ENCODE peak calls at places on chromosome 12, in four cellular contexts. X is IMR-90, C is heart left ventricle, G is right lobe of liver. Y is an unnamed sample.

GRCh38 chr12:63150255-63151060 is 543 bp downstream of the AVPR1A start:
- ATAC-seq in X (no peak), C (peak), G (peak), Y (peak)

GRCh38 chr12:104935892-104936291 is 22.2 kb downstream of the SLC41A2 start:
- ATAC-seq in C (no peak), G (no peak), X (no peak), Y (no peak)

GRCh38 chr12:6372403-6373003 is 2.9 kb downstream of the SCNN1A start:
- ATAC-seq in X (peak), C (no peak), G (no peak), Y (no peak)

GRCh38 chr12:49527361-49528130 is 11.3 kb upstream of the KCNH3 start:
- ATAC-seq in G (no peak), C (no peak), X (no peak), Y (no peak)

GRCh38 chr12:106629797-106630669 is 47.2 kb downstream of the RFX4 start:
- ATAC-seq in X (no peak), G (no peak), C (no peak), Y (no peak)

GRCh38 chr12:6020930-6021329 is 75.9 kb upstream of the ANO2 start:
- ATAC-seq in C (no peak), X (no peak), G (no peak), Y (no peak)

GRCh38 chr12:69464433-69464832 is 5.8 kb upstream of the FRS2 start:
- ATAC-seq in C (no peak), X (no peak), G (no peak), Y (no peak)

GRCh38 chr12:99043319-99043914 is 398.3 kb downstream of the APAF1 start:
- ATAC-seq in C (no peak), X (peak), G (peak), Y (no peak)

GRCh38 chr12:105351523-105351922 is 21.0 kb downstream of the C12orf75 start:
- ATAC-seq in X (no peak), G (no peak), C (no peak), Y (no peak)

GRCh38 chr12:63816031-63816430 is 28.5 kb upstream of the SRGAP1 start:
- ATAC-seq in C (no peak), G (peak), X (no peak), Y (no peak)

GRCh38 chr12:89258240-89258969 is 93.9 kb downstream of the DUSP6 start:
- ATAC-seq in X (no peak), G (no peak), C (no peak), Y (no peak)

GRCh38 chr12:132251741-132252490 is 77.5 kb downstream of the GALNT9 start:
- ATAC-seq in C (no peak), G (no peak), X (no peak), Y (no peak)
- TF ChIP-seq POLR2A in C (no peak), G (no peak), X (no peak), Y (no peak)

GRCh38 chr12:124727922-124728321 is 135.7 kb downstream of the SCARB1 start:
- ATAC-seq in C (no peak), G (peak), X (no peak), Y (no peak)

GRCh38 chr12:124725099-124725498 is 138.6 kb downstream of the SCARB1 start:
- ATAC-seq in G (no peak), X (no peak), C (no peak), Y (no peak)

GRCh38 chr12:124725612-124726237 is 137.9 kb downstream of the SCARB1 start:
- ATAC-seq in X (no peak), G (no peak), C (no peak), Y (no peak)

GRCh38 chr12:124730455-124730932 is 133.2 kb downstream of the SCARB1 start:
- ATAC-seq in G (peak), X (peak), C (no peak), Y (peak)

GRCh38 chr12:124727244-124727673 is 136.4 kb downstream of the SCARB1 start:
- ATAC-seq in C (peak), X (no peak), G (peak), Y (peak)
- TF ChIP-seq POLR2A in C (no peak), X (no peak), G (no peak), Y (no peak)

GRCh38 chr12:47378907-47379306 is 299.1 kb upstream of the AMIGO2 start:
- ATAC-seq in X (no peak), C (no peak), G (no peak), Y (no peak)

GRCh38 chr12:47376937-47377336 is 297.2 kb upstream of the AMIGO2 start:
- ATAC-seq in G (no peak), C (no peak), X (no peak), Y (no peak)

GRCh38 chr12:47378222-47378582 is 298.4 kb upstream of the AMIGO2 start:
- ATAC-seq in G (peak), X (no peak), C (peak), Y (peak)

GRCh38 chr12:47373554-47374150 is 293.9 kb upstream of the AMIGO2 start:
- ATAC-seq in G (no peak), C (no peak), X (no peak), Y (no peak)

GRCh38 chr12:47377414-47378221 is 297.9 kb upstream of the AMIGO2 start:
- ATAC-seq in X (peak), G (peak), C (peak), Y (peak)
- TF ChIP-seq POLR2A in X (peak), G (peak), C (no peak), Y (no peak)

DNA sequence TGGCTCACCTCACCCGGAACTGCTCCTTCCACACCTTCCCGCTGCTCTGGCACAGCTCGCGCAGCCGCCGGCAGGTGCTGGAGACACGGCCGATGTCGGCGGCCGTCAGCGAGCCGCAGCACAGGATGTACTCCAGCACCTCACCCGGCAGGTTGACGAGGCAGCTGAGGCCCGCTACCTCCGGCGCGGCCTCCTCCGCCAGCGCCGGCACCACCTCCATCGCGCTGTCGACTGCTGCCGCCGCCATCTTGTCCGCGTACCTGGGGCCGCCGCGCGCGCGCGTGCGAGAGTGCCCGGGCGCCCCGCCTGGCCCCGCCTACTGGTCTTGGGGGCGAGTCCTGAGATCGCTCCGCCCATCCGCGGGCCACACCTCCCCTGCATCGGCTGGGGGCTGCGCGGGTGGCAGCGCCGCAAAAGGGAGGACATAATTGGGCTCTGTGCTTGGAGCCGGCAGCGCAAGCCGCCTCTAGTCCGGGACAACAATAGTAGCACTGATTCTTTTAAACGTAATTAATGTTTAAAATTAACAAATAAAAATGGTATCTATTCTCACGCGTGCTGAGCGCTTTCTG is at the start of gene FBXO21:
- ATAC-seq in G (peak), C (peak), X (peak), Y (peak)
- TF ChIP-seq POLR2A in G (peak), C (peak), X (peak), Y (peak)

GRCh38 chr12:46187023-46187422 is 81.8 kb downstream of the SLC38A1 start:
- ATAC-seq in G (peak), C (peak), X (peak), Y (no peak)
- TF ChIP-seq POLR2A in G (no peak), C (no peak), X (no peak), Y (no peak)

GRCh38 chr12:21502872-21503271 is 1.3 kb downstream of the GOLT1B start:
- ATAC-seq in X (no peak), G (no peak), C (no peak), Y (no peak)

GRCh38 chr12:21499765-21500164 is 1.7 kb downstream of the RECQL start:
- ATAC-seq in X (no peak), G (no peak), C (no peak), Y (no peak)

GRCh38 chr12:21502164-21502496 is 541 bp downstream of the GOLT1B start:
- ATAC-seq in X (peak), G (peak), C (no peak), Y (no peak)

GRCh38 chr12:21500786-21501257 is 613 bp downstream of the RECQL start:
- ATAC-seq in C (no peak), X (no peak), G (no peak), Y (no peak)

DNA sequence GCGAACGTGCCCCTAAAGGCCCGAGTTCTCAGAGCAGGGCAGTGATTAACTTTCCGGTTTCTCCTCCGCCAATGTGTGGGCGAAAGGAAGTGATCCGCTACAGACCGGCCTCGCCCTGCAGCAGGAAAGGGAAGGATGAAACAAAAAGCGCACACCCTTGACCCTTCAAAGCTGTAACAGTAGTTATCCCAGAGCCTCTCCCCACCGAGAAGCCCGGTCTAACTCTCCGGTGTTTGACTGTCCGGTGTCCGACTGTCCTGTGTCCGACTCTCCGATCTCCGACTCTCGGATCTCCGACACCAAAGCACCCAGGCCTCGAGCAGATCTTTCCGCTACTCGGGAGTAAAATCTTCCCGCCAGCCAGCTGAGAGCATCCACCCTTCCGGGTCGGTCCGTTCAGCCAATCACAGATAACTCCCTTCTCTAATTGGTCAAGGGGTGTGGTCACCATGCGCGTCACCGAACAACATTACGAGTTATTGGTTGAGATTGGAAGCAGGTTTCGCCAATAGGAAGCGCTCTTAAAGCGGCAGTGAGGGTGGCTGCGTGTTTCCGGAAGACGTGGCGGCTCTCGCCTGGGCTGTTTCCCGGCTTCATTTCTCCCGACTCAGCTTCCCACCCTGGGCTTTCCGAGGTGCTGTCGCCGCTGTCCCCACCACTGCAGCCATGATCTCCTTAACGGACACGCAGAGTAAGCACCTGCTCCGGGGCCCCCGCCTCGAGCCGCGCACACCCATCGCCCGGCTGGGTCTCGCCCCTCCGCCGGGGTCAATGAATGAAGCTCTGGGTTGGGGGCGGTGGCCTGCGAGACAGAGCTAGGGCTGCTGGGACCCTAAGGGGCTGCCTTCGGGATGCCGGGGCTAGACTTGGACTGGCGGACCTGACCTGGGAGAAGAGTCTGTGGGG is at the start of the genes GOLT1B and RECQL:
- ATAC-seq in G (peak), C (peak), X (peak), Y (peak)
- TF ChIP-seq POLR2A in G (peak), C (no peak), X (peak), Y (peak)

DNA sequence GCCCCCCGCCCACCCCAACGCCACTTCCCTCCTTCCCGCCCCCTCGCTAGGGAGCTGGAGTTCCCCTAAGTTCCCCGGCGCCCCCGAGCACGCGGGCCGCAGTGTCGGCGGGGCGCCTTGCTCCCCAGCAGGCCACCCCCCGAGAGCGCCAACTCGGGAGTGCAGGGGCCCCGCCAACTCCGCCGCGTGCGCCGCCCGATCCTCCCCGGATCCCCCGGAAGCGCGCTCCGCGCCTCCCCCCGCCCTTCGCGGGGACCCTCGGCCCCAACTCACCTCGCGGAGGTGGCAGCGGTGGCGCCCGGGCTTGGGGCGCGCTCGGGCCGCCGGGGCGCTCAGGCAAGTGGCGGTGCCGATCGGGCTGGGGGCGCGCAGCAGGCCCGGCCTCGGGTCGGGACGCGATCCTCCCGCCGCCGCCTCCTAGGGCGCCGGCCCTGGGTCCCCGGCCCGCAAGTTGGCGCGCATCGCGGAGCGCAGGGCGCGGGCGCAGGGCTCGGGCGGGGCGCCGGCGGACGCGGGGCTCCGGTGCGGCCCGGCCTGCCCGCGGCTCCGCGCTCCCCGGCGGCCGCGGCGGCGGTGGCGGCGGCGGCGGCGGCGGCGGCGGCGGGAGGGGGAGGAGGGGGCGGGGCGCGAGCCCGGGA is at the start of gene NCOR2:
- ATAC-seq in G (peak), C (no peak), X (peak), Y (peak)
- TF ChIP-seq POLR2A in G (no peak), C (no peak), X (no peak), Y (peak)

DNA sequence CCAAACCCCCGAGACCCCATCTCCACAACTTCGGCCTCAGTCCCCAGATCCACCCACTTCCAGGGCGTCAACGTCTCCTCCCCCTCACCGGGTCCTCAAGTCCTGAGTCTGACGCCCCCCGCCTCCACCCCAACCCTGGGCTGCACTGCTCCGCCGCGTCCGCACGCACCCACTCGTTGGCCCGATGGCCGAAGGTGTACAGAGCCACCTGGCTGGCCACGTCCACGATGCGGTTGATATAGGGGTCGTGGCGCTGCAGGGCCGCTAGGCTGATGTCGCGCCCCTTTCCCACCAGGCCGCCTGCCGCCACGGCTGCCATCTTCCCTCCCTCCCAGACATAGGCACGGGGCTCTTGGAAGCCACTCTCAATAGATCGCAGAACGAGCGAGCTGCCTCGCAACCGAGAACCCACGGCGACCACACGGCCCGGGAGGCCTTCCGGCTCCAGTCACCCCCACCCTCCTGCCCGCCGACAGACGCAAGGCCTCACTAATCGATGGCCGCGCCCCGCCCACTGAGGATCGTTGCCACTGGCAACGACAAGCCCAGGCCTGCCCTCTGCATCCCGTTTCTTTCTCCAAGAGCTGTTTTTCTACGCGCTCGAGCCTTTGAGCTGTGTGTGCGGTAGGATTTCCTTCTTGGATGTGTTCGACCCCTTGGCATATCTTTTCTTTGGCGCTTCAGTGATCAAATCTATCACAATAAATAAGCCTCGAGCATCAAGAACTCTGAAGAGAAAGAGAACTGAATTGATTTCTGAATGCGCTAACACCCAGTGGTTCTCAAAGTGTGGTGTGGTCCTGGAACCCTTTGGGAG is at the start of gene DCP1B:
- ATAC-seq in G (peak), X (peak), C (peak), Y (peak)
- TF ChIP-seq POLR2A in G (peak), X (peak), C (no peak), Y (peak)

GRCh38 chr12:93460882-93461281 is 6.4 kb upstream of the MRPL42 start:
- ATAC-seq in C (no peak), X (no peak), G (no peak), Y (no peak)
- TF ChIP-seq POLR2A in C (no peak), X (no peak), G (no peak), Y (no peak)

GRCh38 chr12:110281549-110282342 is 699 bp downstream of the ATP2A2 start:
- ATAC-seq in C (no peak), X (peak), G (peak), Y (peak)
- TF ChIP-seq POLR2A in C (no peak), X (no peak), G (no peak), Y (no peak)